ENCODE peak calls at places on chromosome 4, in seven cellular contexts. One of them, this sample, is unnamed.

GRCh38 chr4:41719417-41719816 is 29.1 kb downstream of the PHOX2B start:
- DNase-seq in left lung: no peak
- DNase-seq in spleen: no peak
- DNase-seq in PC-3: peak; percentile 36
- DNase-seq in K562: no peak
- DNase-seq in GM06990: no peak
- DNase-seq in BJ: no peak
- DNase-seq in this sample: no peak

GRCh38 chr4:138734746-138735145 is 280.8 kb upstream of the NOCT start:
- DNase-seq in left lung: no peak
- DNase-seq in spleen: no peak
- DNase-seq in PC-3: no peak
- DNase-seq in K562: no peak
- DNase-seq in GM06990: no peak
- DNase-seq in BJ: peak; percentile 31
- DNase-seq in this sample: peak; percentile 21

GRCh38 chr4:144820706-144821105 is 174.8 kb downstream of the HHIP start:
- DNase-seq in left lung: no peak
- DNase-seq in spleen: no peak
- DNase-seq in PC-3: no peak
- DNase-seq in K562: no peak
- DNase-seq in GM06990: no peak
- DNase-seq in BJ: peak; percentile 29
- DNase-seq in this sample: no peak

GRCh38 chr4:123673971-123674370 is 277.4 kb downstream of the SPRY1 start:
- DNase-seq in left lung: no peak
- DNase-seq in spleen: no peak
- DNase-seq in PC-3: peak; percentile 52
- DNase-seq in K562: no peak
- DNase-seq in GM06990: no peak
- DNase-seq in BJ: no peak
- DNase-seq in this sample: peak; percentile 70

GRCh38 chr4:69038582-69038981 is 57.7 kb upstream of the UGT2B7 start:
- DNase-seq in left lung: no peak
- DNase-seq in spleen: no peak
- DNase-seq in PC-3: peak; percentile 92
- DNase-seq in K562: no peak
- DNase-seq in GM06990: no peak
- DNase-seq in BJ: no peak
- DNase-seq in this sample: no peak

GRCh38 chr4:121658125-121658524 is 38.7 kb downstream of the ANXA5 start:
- DNase-seq in left lung: no peak
- DNase-seq in spleen: no peak
- DNase-seq in PC-3: no peak
- DNase-seq in K562: no peak
- DNase-seq in GM06990: no peak
- DNase-seq in BJ: no peak
- DNase-seq in this sample: no peak

GRCh38 chr4:148565801-148566200 is 123.6 kb upstream of the NR3C2 start:
- DNase-seq in left lung: no peak
- DNase-seq in spleen: no peak
- DNase-seq in PC-3: no peak
- DNase-seq in K562: no peak
- DNase-seq in GM06990: no peak
- DNase-seq in BJ: no peak
- DNase-seq in this sample: no peak

GRCh38 chr4:123284166-123284565 is 112.4 kb upstream of the SPRY1 start:
- DNase-seq in left lung: no peak
- DNase-seq in spleen: no peak
- DNase-seq in PC-3: no peak
- DNase-seq in K562: no peak
- DNase-seq in GM06990: no peak
- DNase-seq in BJ: no peak
- DNase-seq in this sample: no peak

GRCh38 chr4:149845643-149846208 is 30.1 kb upstream of the IQCM start:
- DNase-seq in left lung: no peak
- DNase-seq in spleen: no peak
- DNase-seq in PC-3: no peak
- DNase-seq in K562: no peak
- DNase-seq in GM06990: no peak
- DNase-seq in BJ: no peak
- DNase-seq in this sample: no peak

GRCh38 chr4:14771504-14772175 is 230.6 kb upstream of the CPEB2 start:
- DNase-seq in left lung: no peak
- DNase-seq in spleen: no peak
- DNase-seq in PC-3: peak; percentile 26
- DNase-seq in K562: no peak
- DNase-seq in GM06990: no peak
- DNase-seq in BJ: no peak
- DNase-seq in this sample: no peak

GRCh38 chr4:122010610-122011009 is 58.8 kb upstream of the TRPC3 start:
- DNase-seq in left lung: no peak
- DNase-seq in spleen: no peak
- DNase-seq in PC-3: peak; percentile 68
- DNase-seq in K562: no peak
- DNase-seq in GM06990: no peak
- DNase-seq in BJ: no peak
- DNase-seq in this sample: no peak

GRCh38 chr4:28926156-28926555 is 1794.0 kb upstream of the PCDH7 start:
- DNase-seq in left lung: no peak
- DNase-seq in spleen: no peak
- DNase-seq in PC-3: no peak
- DNase-seq in K562: no peak
- DNase-seq in GM06990: no peak
- DNase-seq in BJ: no peak
- DNase-seq in this sample: no peak

GRCh38 chr4:21728231-21728758 is 220.3 kb downstream of the KCNIP4 start:
- DNase-seq in left lung: no peak
- DNase-seq in spleen: no peak
- DNase-seq in PC-3: no peak
- DNase-seq in K562: no peak
- DNase-seq in GM06990: no peak
- DNase-seq in BJ: no peak
- DNase-seq in this sample: no peak

DNA sequence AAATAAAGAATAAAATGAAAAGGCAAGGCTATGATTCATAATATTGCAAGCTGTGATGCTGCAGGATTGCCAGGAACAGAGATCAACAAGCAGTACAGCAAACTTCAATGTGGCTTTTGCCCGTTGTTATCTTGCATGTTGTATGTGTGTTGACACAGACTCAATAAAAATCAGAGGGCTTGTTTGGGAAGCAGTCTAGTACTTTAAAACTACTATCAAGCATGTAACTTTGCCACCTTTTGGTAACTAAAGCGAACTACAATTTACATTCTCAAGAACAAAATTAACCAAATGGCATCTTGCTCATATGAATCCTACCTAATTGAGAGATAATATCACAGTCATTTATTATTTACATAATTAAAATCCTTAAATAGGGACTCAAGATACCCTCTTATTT is 79.8 kb upstream of the GPM6A start:
- DNase-seq in left lung: no peak
- DNase-seq in spleen: no peak
- DNase-seq in PC-3: peak; percentile 67
- DNase-seq in K562: no peak
- DNase-seq in GM06990: no peak
- DNase-seq in BJ: no peak
- DNase-seq in this sample: no peak
- TF ChIP-seq CTCF in left lung: peak; percentile 14
- TF ChIP-seq CTCF in spleen: peak; percentile 40
- TF ChIP-seq CTCF in PC-3: peak; percentile 60
- TF ChIP-seq CTCF in K562: no peak
- TF ChIP-seq CTCF in GM06990: peak; percentile 41
- TF ChIP-seq CTCF in BJ: peak; percentile 32
- TF ChIP-seq CTCF in this sample: peak; percentile 25

DNA sequence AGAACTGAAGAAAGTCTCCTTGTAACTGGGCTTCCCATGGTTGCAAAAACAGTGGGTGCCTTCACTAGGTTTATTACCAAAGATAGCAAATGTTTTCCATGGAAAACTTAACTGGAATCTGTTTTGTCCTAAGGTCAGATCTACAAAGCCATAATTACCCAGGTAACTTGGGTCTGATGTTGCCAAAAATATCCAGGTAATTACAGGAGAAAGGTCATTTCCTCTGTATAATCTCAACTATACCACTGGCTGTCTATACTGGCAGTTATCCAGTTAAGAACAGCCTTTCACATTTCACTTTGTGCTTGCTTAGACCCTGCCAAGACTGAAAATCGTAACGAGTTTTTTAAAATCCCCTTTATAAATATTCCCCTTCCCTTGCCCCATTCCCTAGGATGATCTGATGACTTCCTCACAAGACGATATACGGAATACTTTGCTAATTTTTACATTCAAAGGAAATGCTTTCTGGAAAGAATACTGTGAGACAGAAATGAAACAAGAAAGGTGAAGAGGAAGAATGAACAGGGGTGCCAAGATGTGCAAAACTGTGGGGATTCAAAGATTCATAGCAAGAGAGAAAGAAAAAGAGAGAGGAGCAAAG is 105.5 kb downstream of the MAML3 start:
- DNase-seq in left lung: no peak
- DNase-seq in spleen: no peak
- DNase-seq in PC-3: peak; percentile 3
- DNase-seq in K562: no peak
- DNase-seq in GM06990: no peak
- DNase-seq in BJ: no peak
- DNase-seq in this sample: no peak
- H3K4me3 ChIP-seq in left lung: peak overlapping the region; percentile 28
- H3K4me3 ChIP-seq in spleen: no peak overlapping the region
- H3K4me3 ChIP-seq in PC-3: peak overlapping the region; percentile 64
- H3K4me3 ChIP-seq in K562: no peak overlapping the region
- H3K4me3 ChIP-seq in GM06990: no peak overlapping the region
- H3K4me3 ChIP-seq in BJ: peak overlapping the region; percentile 29
- H3K4me3 ChIP-seq in this sample: no peak overlapping the region

GRCh38 chr4:84260495-84260894 is 238.6 kb downstream of the NKX6-1 start:
- DNase-seq in left lung: no peak
- DNase-seq in spleen: no peak
- DNase-seq in PC-3: no peak
- DNase-seq in K562: no peak
- DNase-seq in GM06990: no peak
- DNase-seq in BJ: no peak
- DNase-seq in this sample: no peak

GRCh38 chr4:84254537-84254936 is 244.6 kb downstream of the NKX6-1 start:
- DNase-seq in left lung: no peak
- DNase-seq in spleen: no peak
- DNase-seq in PC-3: no peak
- DNase-seq in K562: no peak
- DNase-seq in GM06990: no peak
- DNase-seq in BJ: no peak
- DNase-seq in this sample: no peak

GRCh38 chr4:84264652-84265051 is 234.4 kb downstream of the NKX6-1 start:
- DNase-seq in left lung: no peak
- DNase-seq in spleen: no peak
- DNase-seq in PC-3: no peak
- DNase-seq in K562: no peak
- DNase-seq in GM06990: no peak
- DNase-seq in BJ: no peak
- DNase-seq in this sample: no peak

GRCh38 chr4:84263415-84263814 is 235.7 kb downstream of the NKX6-1 start:
- DNase-seq in left lung: no peak
- DNase-seq in spleen: no peak
- DNase-seq in PC-3: no peak
- DNase-seq in K562: no peak
- DNase-seq in GM06990: peak; percentile 4
- DNase-seq in BJ: no peak
- DNase-seq in this sample: no peak

GRCh38 chr4:84258905-84259830 is 239.9 kb downstream of the NKX6-1 start:
- DNase-seq in left lung: no peak
- DNase-seq in spleen: no peak
- DNase-seq in PC-3: peak; percentile 32
- DNase-seq in K562: peak; percentile 10
- DNase-seq in GM06990: peak; percentile 39
- DNase-seq in BJ: no peak
- DNase-seq in this sample: no peak
- TF ChIP-seq CTCF in left lung: peak; percentile 42
- TF ChIP-seq CTCF in spleen: peak; percentile 21
- TF ChIP-seq CTCF in PC-3: peak; percentile 67
- TF ChIP-seq CTCF in K562: peak; percentile 63
- TF ChIP-seq CTCF in GM06990: peak; percentile 69
- TF ChIP-seq CTCF in BJ: peak; percentile 81
- TF ChIP-seq CTCF in this sample: peak; percentile 66

DNA sequence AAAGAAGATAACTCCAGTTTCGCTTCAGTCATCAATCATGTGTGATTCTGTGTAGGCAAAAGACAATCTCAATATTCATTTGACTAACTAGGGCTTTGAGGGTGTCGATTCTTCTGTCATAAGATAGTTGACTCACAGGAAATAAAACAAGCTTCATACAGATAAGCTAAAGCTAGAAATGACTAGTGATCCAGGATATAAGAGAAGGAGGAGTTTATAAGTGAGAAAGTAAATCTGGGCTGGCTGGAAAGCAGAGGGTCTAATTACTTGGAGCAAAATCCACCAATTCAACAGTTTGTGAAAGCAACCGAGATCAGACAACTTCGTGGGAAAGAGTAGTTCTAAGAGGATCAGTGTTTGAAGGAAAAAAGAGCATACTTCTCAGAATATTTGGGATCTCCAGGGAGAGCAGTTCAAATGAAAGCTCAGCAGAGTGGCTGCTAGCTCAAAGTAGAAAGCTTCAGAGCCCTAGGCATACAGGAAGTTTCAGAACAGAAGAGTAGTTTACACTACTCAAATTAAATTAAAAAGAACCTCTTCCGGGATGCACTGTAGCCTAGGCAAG is 429.3 kb downstream of the INPP4B start:
- DNase-seq in left lung: no peak
- DNase-seq in spleen: no peak
- DNase-seq in PC-3: peak; percentile 26
- DNase-seq in K562: no peak
- DNase-seq in GM06990: no peak
- DNase-seq in BJ: no peak
- DNase-seq in this sample: no peak
- H3K4me3 ChIP-seq in left lung: no peak overlapping the region
- H3K4me3 ChIP-seq in spleen: no peak overlapping the region
- H3K4me3 ChIP-seq in PC-3: no peak overlapping the region
- H3K4me3 ChIP-seq in K562: no peak overlapping the region
- H3K4me3 ChIP-seq in GM06990: no peak overlapping the region
- H3K4me3 ChIP-seq in BJ: no peak overlapping the region
- H3K4me3 ChIP-seq in this sample: no peak overlapping the region

DNA sequence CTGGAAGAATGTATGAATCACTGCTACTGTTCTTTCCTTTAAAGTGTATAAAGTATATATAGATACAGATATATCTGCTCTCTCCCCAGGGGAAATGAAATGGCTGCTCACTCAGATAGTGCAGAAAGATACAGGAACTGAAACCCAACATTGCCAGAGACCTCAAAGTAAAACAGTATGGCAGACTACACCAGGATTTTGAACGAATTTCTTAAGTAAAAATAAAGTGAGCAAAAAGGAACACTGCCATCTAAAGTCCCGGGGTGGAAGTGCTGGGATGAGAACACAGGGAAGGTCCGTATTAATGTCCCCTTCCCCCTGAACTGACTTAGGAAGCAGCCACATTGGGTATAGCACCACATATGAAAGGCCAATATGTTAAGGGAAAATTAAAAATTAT is 93.4 kb downstream of the TMA16 start:
- DNase-seq in left lung: no peak
- DNase-seq in spleen: no peak
- DNase-seq in PC-3: peak; percentile 18
- DNase-seq in K562: no peak
- DNase-seq in GM06990: peak; percentile 44
- DNase-seq in BJ: no peak
- DNase-seq in this sample: no peak
- TF ChIP-seq CTCF in left lung: no peak
- TF ChIP-seq CTCF in spleen: peak; percentile 39
- TF ChIP-seq CTCF in PC-3: peak; percentile 53
- TF ChIP-seq CTCF in K562: peak; percentile 18
- TF ChIP-seq CTCF in GM06990: peak; percentile 55
- TF ChIP-seq CTCF in BJ: no peak
- TF ChIP-seq CTCF in this sample: peak; percentile 29

GRCh38 chr4:88672987-88673386 is 24.6 kb downstream of the NAP1L5 start:
- DNase-seq in left lung: no peak
- DNase-seq in spleen: no peak
- DNase-seq in PC-3: peak; percentile 46
- DNase-seq in K562: peak; percentile 15
- DNase-seq in GM06990: peak; percentile 1
- DNase-seq in BJ: no peak
- DNase-seq in this sample: no peak
- H3K4me3 ChIP-seq in left lung: no peak overlapping the region
- H3K4me3 ChIP-seq in spleen: no peak overlapping the region
- H3K4me3 ChIP-seq in PC-3: no peak overlapping the region
- H3K4me3 ChIP-seq in K562: no peak overlapping the region
- H3K4me3 ChIP-seq in GM06990: no peak overlapping the region
- H3K4me3 ChIP-seq in BJ: no peak overlapping the region
- H3K4me3 ChIP-seq in this sample: no peak overlapping the region

This sample was measured in kidney epithelial cell.